ENCODE peak calls at places on chromosomes 5 and 9, in four cellular contexts. I, K, L and X are unnamed samples.

GRCh38 chr5:7495133-7495521 is 99.2 kb downstream of the ADCY2 start:
- DNase-seq in K (no peak), L (no peak), I (no peak), X (no peak)

GRCh38 chr9:78982849-78983248 is 588.9 kb upstream of the TLE4 start:
- DNase-seq in K (no peak), L (no peak), I (no peak), X (no peak)

GRCh38 chr9:127754761-127755557 is 19.9 kb upstream of the TOR2A start:
- DNase-seq in K (no peak), L (no peak), I (no peak), X (no peak)

GRCh38 chr5:177501874-177502678 is 4.7 kb upstream of the PDLIM7 start:
- DNase-seq in I (no peak), L (no peak), K (no peak), X (no peak)

GRCh38 chr5:661891-662750 is 31.0 kb downstream of the TPPP start:
- DNase-seq in K (peak), L (no peak), I (no peak), X (no peak)

GRCh38 chr9:77534376-77535057 is 113.6 kb downstream of the GNA14 start:
- DNase-seq in I (no peak), K (no peak), L (no peak), X (no peak)

GRCh38 chr5:180467028-180467427 is 27.2 kb upstream of the CNOT6 start:
- DNase-seq in L (peak), I (peak), K (peak), X (no peak)

GRCh38 chr9:91006046-91006445 is 204.4 kb downstream of the SYK start:
- DNase-seq in I (no peak), L (no peak), K (no peak), X (no peak)

GRCh38 chr9:91727316-91727861 is 222.6 kb downstream of the ROR2 start:
- DNase-seq in L (no peak), K (no peak), I (peak), X (no peak)

GRCh38 chr5:128252196-128252595 is 168.6 kb downstream of the SLC12A2 start:
- DNase-seq in I (no peak), K (no peak), L (no peak), X (no peak)

GRCh38 chr5:103178167-103178566 is 58.1 kb downstream of the PPIP5K2 start:
- DNase-seq in L (no peak), K (no peak), I (peak), X (no peak)

GRCh38 chr9:804026-804425 is 37.5 kb upstream of the DMRT1 start:
- DNase-seq in K (no peak), L (no peak), I (no peak), X (no peak)

GRCh38 chr9:113570106-113570505 is 106.6 kb downstream of the RGS3 start:
- DNase-seq in I (no peak), K (peak), L (peak), X (no peak)

GRCh38 chr5:56900858-56901578 is 8.4 kb upstream of the SETD9 start:
- DNase-seq in I (peak), L (no peak), K (no peak), X (no peak)

GRCh38 chr5:114101153-114101552 is 260.7 kb upstream of the KCNN2 start:
- DNase-seq in I (peak), K (no peak), L (no peak), X (no peak)

GRCh38 chr5:97929383-97929782 is 746.3 kb upstream of the RIOK2 start:
- DNase-seq in L (no peak), I (no peak), K (no peak), X (no peak)

GRCh38 chr5:131324311-131324710 is 60.5 kb downstream of the CDC42SE2 start:
- DNase-seq in L (no peak), K (no peak), I (no peak), X (peak)

GRCh38 chr5:158026248-158027031 is 167.5 kb upstream of the CLINT1 start:
- DNase-seq in I (no peak), L (no peak), K (no peak), X (peak)

GRCh38 chr9:3508078-3508431 is 17.7 kb downstream of the RFX3 start:
- DNase-seq in I (no peak), L (no peak), K (no peak), X (no peak)

GRCh38 chr5:75435101-75435500 is 76.3 kb downstream of the CERT1 start:
- DNase-seq in K (no peak), I (no peak), L (no peak), X (no peak)

GRCh38 chr5:77638763-77639451 is 394 bp upstream of the OTP start:
- DNase-seq in K (no peak), L (no peak), I (no peak), X (no peak)

GRCh38 chr5:173781432-173781825 is 106.7 kb upstream of the CPEB4 start:
- DNase-seq in I (no peak), L (no peak), K (no peak), X (no peak)

GRCh38 chr9:18610956-18611355 is 137.0 kb downstream of the ADAMTSL1 start:
- DNase-seq in I (no peak), L (no peak), K (no peak), X (no peak)

DNA sequence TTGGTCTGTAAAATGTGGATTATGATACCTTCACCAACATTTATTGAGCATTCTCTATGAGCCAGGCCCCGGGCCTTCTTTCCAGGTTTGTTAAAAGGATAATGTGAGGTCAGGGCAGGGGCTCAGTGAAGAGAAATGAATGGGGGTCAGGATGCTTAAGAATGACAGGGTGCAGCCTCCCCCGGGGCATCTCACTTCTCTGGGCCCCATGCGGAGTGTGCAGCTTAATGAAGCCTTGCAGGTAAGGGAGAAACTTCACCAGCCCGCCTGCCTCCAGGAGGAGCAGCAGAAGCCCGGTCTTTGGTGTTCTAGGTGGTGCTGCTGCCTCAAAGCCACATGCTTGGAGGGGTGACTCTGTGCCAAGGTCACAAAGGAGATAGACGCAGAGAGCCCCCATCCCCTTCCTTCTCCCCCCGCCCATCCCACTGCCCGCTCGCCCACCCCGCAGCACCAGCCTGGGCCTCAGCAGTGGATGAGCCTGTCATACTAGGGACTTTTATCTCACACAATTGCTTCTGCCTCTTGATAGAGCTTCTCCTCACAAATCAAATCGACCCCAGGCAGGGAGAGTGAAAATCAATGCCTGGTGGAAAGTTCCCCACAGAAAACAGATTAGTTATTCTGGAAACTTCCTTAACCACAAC is 244.8 kb downstream of the PBX3 start:
- DNase-seq in K (no peak), I (no peak), L (peak), X (no peak)
- H3K4me3 ChIP-seq in K (no peak), I (no peak), L (no peak), X (no peak)

DNA sequence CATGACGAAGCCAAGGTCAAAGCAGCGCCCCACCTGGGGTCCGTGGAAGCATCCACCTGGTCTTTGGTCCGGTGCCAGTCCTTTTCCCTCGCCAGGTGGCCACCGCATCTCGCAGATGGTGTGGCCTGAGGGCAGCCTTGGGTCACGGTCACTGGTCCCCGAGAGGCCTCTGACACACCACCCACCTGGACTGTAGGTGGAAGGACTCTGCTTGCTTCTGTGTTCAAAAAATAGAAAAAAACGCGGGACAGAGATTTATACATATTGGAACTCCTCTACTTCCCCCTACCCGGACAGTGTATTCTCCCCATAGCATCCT is 466 bp upstream of the TTC39B start:
- DNase-seq in L (no peak), K (no peak), I (no peak), X (no peak)
- TF ChIP-seq CTCF in L (no peak), K (no peak), I (peak), X (no peak)

DNA sequence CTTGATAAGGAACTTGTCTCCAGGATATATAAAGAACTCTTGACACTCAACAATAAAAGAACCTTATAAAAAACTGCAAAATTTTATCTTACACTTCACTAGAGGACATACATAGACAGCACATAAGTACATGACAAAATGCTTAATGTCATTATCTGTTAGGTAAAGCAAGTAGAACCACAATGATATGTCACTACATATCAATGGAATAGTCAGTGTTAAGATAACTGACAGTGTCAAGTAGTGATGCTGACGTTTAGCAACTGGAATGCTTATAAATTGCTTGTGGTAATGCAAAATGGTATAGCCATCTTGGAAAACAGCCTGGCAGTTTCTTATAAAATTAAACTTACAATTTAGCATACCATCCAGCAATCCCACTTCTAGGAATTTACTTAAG is 314.1 kb downstream of the KDM4C start:
- DNase-seq in L (no peak), I (no peak), K (no peak), X (no peak)
- TF ChIP-seq EP300 in L (no peak), I (no peak), K (no peak), X (no peak)

GRCh38 chr5:125719681-125720676 is 703.2 kb upstream of the GRAMD2B start:
- DNase-seq in L (no peak), I (no peak), K (no peak), X (no peak)
- H3K4me3 ChIP-seq in L (no peak), I (no peak), K (no peak), X (no peak)